ENCODE peak calls at places on chromosomes 1 and 21, in six cellular contexts. One of them, this sample, is unnamed.

GRCh38 chr1:92953491-92953890 is 7.8 kb downstream of the DIPK1A start:
- DNase-seq in neural progenitor cell: no peak
- DNase-seq in SW 1271: no peak
- DNase-seq in left ventricle myocardium inferior: no peak
- DNase-seq in brain microvascular endothelial cell: no peak
- DNase-seq in PC-3: no peak
- DNase-seq in this sample: no peak

GRCh38 chr1:75426688-75427087 is 184.2 kb downstream of the SLC44A5 start:
- DNase-seq in neural progenitor cell: no peak
- DNase-seq in PC-3: no peak
- DNase-seq in SW 1271: no peak
- DNase-seq in brain microvascular endothelial cell: no peak
- DNase-seq in left ventricle myocardium inferior: no peak
- DNase-seq in this sample: peak

GRCh38 chr1:70208292-70208691 is 2.9 kb upstream of the LRRC40 start:
- DNase-seq in left ventricle myocardium inferior: no peak
- DNase-seq in PC-3: no peak
- DNase-seq in brain microvascular endothelial cell: no peak
- DNase-seq in SW 1271: no peak
- DNase-seq in neural progenitor cell: no peak
- DNase-seq in this sample: no peak

GRCh38 chr21:36208326-36209013 is 51.8 kb downstream of the DOP1B start:
- DNase-seq in neural progenitor cell: no peak
- DNase-seq in brain microvascular endothelial cell: no peak
- DNase-seq in left ventricle myocardium inferior: no peak
- DNase-seq in PC-3: no peak
- DNase-seq in SW 1271: no peak
- DNase-seq in this sample: no peak

GRCh38 chr1:51651552-51651942 is 34.7 kb downstream of the OSBPL9 start:
- DNase-seq in left ventricle myocardium inferior: no peak
- DNase-seq in neural progenitor cell: no peak
- DNase-seq in PC-3: no peak
- DNase-seq in SW 1271: no peak
- DNase-seq in brain microvascular endothelial cell: no peak
- DNase-seq in this sample: no peak

GRCh38 chr1:190001187-190001586 is 476.5 kb downstream of the BRINP3 start:
- DNase-seq in PC-3: peak
- DNase-seq in left ventricle myocardium inferior: no peak
- DNase-seq in neural progenitor cell: no peak
- DNase-seq in SW 1271: no peak
- DNase-seq in brain microvascular endothelial cell: no peak
- DNase-seq in this sample: no peak

GRCh38 chr1:9020325-9020724 is 5.9 kb downstream of the SLC2A7 start:
- DNase-seq in neural progenitor cell: no peak
- DNase-seq in PC-3: no peak
- DNase-seq in SW 1271: no peak
- DNase-seq in brain microvascular endothelial cell: no peak
- DNase-seq in left ventricle myocardium inferior: no peak
- DNase-seq in this sample: no peak

GRCh38 chr1:23751815-23752200 is 8.5 kb downstream of the ELOA start:
- DNase-seq in brain microvascular endothelial cell: no peak
- DNase-seq in SW 1271: no peak
- DNase-seq in left ventricle myocardium inferior: no peak
- DNase-seq in neural progenitor cell: no peak
- DNase-seq in PC-3: no peak
- DNase-seq in this sample: no peak

GRCh38 chr1:161185282-161185682 is 8.0 kb upstream of the B4GALT3 start:
- DNase-seq in left ventricle myocardium inferior: peak
- DNase-seq in brain microvascular endothelial cell: no peak
- DNase-seq in SW 1271: no peak
- DNase-seq in PC-3: no peak
- DNase-seq in neural progenitor cell: no peak
- DNase-seq in this sample: no peak

GRCh38 chr1:116628448-116628847 is 39.1 kb downstream of the IGSF3 start:
- DNase-seq in PC-3: no peak
- DNase-seq in left ventricle myocardium inferior: no peak
- DNase-seq in brain microvascular endothelial cell: no peak
- DNase-seq in neural progenitor cell: no peak
- DNase-seq in SW 1271: no peak
- DNase-seq in this sample: no peak

GRCh38 chr1:231312389-231312788 is 25.3 kb downstream of the EXOC8 start:
- DNase-seq in left ventricle myocardium inferior: no peak
- DNase-seq in SW 1271: no peak
- DNase-seq in PC-3: no peak
- DNase-seq in brain microvascular endothelial cell: no peak
- DNase-seq in neural progenitor cell: no peak
- DNase-seq in this sample: no peak

GRCh38 chr1:159790237-159790917 is 9.6 kb downstream of the DUSP23 start:
- DNase-seq in brain microvascular endothelial cell: no peak
- DNase-seq in left ventricle myocardium inferior: no peak
- DNase-seq in PC-3: peak
- DNase-seq in neural progenitor cell: peak
- DNase-seq in SW 1271: no peak
- DNase-seq in this sample: peak

GRCh38 chr1:198166900-198167299 is 10.1 kb downstream of the NEK7 start:
- DNase-seq in left ventricle myocardium inferior: no peak
- DNase-seq in PC-3: no peak
- DNase-seq in brain microvascular endothelial cell: no peak
- DNase-seq in neural progenitor cell: no peak
- DNase-seq in SW 1271: no peak
- DNase-seq in this sample: no peak

GRCh38 chr1:29084196-29084521 is 39.5 kb downstream of the TMEM200B start:
- DNase-seq in SW 1271: no peak
- DNase-seq in brain microvascular endothelial cell: no peak
- DNase-seq in PC-3: no peak
- DNase-seq in neural progenitor cell: no peak
- DNase-seq in left ventricle myocardium inferior: no peak
- DNase-seq in this sample: no peak

GRCh38 chr1:156244126-156244525 is 2.1 kb downstream of the BGLAP start:
- DNase-seq in PC-3: no peak
- DNase-seq in left ventricle myocardium inferior: no peak
- DNase-seq in SW 1271: no peak
- DNase-seq in neural progenitor cell: no peak
- DNase-seq in brain microvascular endothelial cell: no peak
- DNase-seq in this sample: peak

This sample was measured in DMS53.